ENCODE peak calls at places on chromosomes 1 and 21, in six cellular contexts. One of them, this sample, is unnamed.

GRCh38 chr21:15088483-15088882 is 23.7 kb upstream of the NRIP1 start:
- DNase-seq in germinal center: no peak
- DNase-seq in stomach: no peak
- DNase-seq in islet precursor cell: no peak
- DNase-seq in neural progenitor cell: no peak
- DNase-seq in glutamatergic neuron: no peak
- DNase-seq in this sample: no peak

GRCh38 chr1:235366286-235366685 is 941 bp upstream of the TBCE start:
- DNase-seq in islet precursor cell: no peak
- DNase-seq in stomach: no peak
- DNase-seq in neural progenitor cell: no peak
- DNase-seq in glutamatergic neuron: no peak
- DNase-seq in germinal center: no peak
- DNase-seq in this sample: no peak

GRCh38 chr1:233998926-233999325 is 94.5 kb downstream of the SLC35F3 start:
- DNase-seq in neural progenitor cell: peak; percentile 2
- DNase-seq in glutamatergic neuron: peak; percentile 22
- DNase-seq in islet precursor cell: no peak
- DNase-seq in germinal center: no peak
- DNase-seq in stomach: no peak
- DNase-seq in this sample: no peak

GRCh38 chr21:34579411-34579810 is 35.5 kb downstream of the RCAN1 start:
- DNase-seq in glutamatergic neuron: no peak
- DNase-seq in germinal center: no peak
- DNase-seq in stomach: no peak
- DNase-seq in islet precursor cell: no peak
- DNase-seq in neural progenitor cell: no peak
- DNase-seq in this sample: no peak

GRCh38 chr1:113947388-113948107 is 18.4 kb downstream of the HIPK1 start:
- DNase-seq in islet precursor cell: no peak
- DNase-seq in germinal center: no peak
- DNase-seq in stomach: no peak
- DNase-seq in neural progenitor cell: no peak
- DNase-seq in glutamatergic neuron: no peak
- DNase-seq in this sample: no peak

GRCh38 chr1:220528049-220528678 is at the start of gene MARK1:
- DNase-seq in germinal center: peak; percentile 56
- DNase-seq in stomach: peak; percentile 38
- DNase-seq in islet precursor cell: peak; percentile 87
- DNase-seq in neural progenitor cell: peak; percentile 88
- DNase-seq in glutamatergic neuron: peak; percentile 78
- DNase-seq in this sample: peak; percentile 73

GRCh38 chr1:23376890-23377811 is 7.5 kb upstream of the ZNF436 start:
- DNase-seq in germinal center: no peak
- DNase-seq in neural progenitor cell: peak; percentile 22
- DNase-seq in islet precursor cell: no peak
- DNase-seq in glutamatergic neuron: no peak
- DNase-seq in stomach: no peak
- DNase-seq in this sample: no peak

GRCh38 chr1:210241121-210241520 is 8.5 kb downstream of the SERTAD4 start:
- DNase-seq in stomach: no peak
- DNase-seq in neural progenitor cell: no peak
- DNase-seq in germinal center: no peak
- DNase-seq in glutamatergic neuron: no peak
- DNase-seq in islet precursor cell: no peak
- DNase-seq in this sample: no peak

GRCh38 chr21:45390121-45390751 is 14.7 kb upstream of the COL18A1 start:
- DNase-seq in glutamatergic neuron: peak; percentile 10
- DNase-seq in neural progenitor cell: no peak
- DNase-seq in germinal center: no peak
- DNase-seq in stomach: no peak
- DNase-seq in islet precursor cell: peak; percentile 49
- DNase-seq in this sample: no peak

GRCh38 chr1:154434346-154435075 is 29.4 kb downstream of the IL6R start:
- DNase-seq in glutamatergic neuron: no peak
- DNase-seq in germinal center: no peak
- DNase-seq in neural progenitor cell: no peak
- DNase-seq in stomach: peak; percentile 81
- DNase-seq in islet precursor cell: no peak
- DNase-seq in this sample: no peak

GRCh38 chr1:71492298-71493041 is 411.6 kb upstream of the ZRANB2 start:
- DNase-seq in germinal center: no peak
- DNase-seq in glutamatergic neuron: no peak
- DNase-seq in neural progenitor cell: no peak
- DNase-seq in islet precursor cell: no peak
- DNase-seq in stomach: no peak
- DNase-seq in this sample: no peak

GRCh38 chr1:58909162-58909560 is 125.3 kb upstream of the JUN start:
- DNase-seq in islet precursor cell: no peak
- DNase-seq in glutamatergic neuron: no peak
- DNase-seq in germinal center: no peak
- DNase-seq in neural progenitor cell: no peak
- DNase-seq in stomach: no peak
- DNase-seq in this sample: no peak

GRCh38 chr1:212749924-212750535 is 41.5 kb downstream of the NSL1 start:
- DNase-seq in islet precursor cell: no peak
- DNase-seq in neural progenitor cell: peak; percentile 70
- DNase-seq in stomach: no peak
- DNase-seq in germinal center: peak; percentile 34
- DNase-seq in glutamatergic neuron: no peak
- DNase-seq in this sample: peak; percentile 21

GRCh38 chr1:222784371-222784770 is 30.5 kb upstream of the DISP1 start:
- DNase-seq in neural progenitor cell: no peak
- DNase-seq in stomach: no peak
- DNase-seq in glutamatergic neuron: no peak
- DNase-seq in germinal center: no peak
- DNase-seq in islet precursor cell: no peak
- DNase-seq in this sample: no peak

GRCh38 chr1:77524038-77524437 is 158.4 kb downstream of the ZZZ3 start:
- DNase-seq in glutamatergic neuron: no peak
- DNase-seq in islet precursor cell: no peak
- DNase-seq in germinal center: no peak
- DNase-seq in stomach: no peak
- DNase-seq in neural progenitor cell: no peak
- DNase-seq in this sample: no peak

GRCh38 chr21:27225142-27225541 is 258.3 kb upstream of the ADAMTS5 start:
- DNase-seq in germinal center: no peak
- DNase-seq in islet precursor cell: no peak
- DNase-seq in stomach: no peak
- DNase-seq in neural progenitor cell: no peak
- DNase-seq in glutamatergic neuron: no peak
- DNase-seq in this sample: no peak

GRCh38 chr1:185016880-185017279 is 28.5 kb upstream of the RNF2 start:
- DNase-seq in neural progenitor cell: no peak
- DNase-seq in islet precursor cell: no peak
- DNase-seq in glutamatergic neuron: no peak
- DNase-seq in stomach: no peak
- DNase-seq in germinal center: no peak
- DNase-seq in this sample: no peak

GRCh38 chr1:14165289-14165867 is 433.1 kb upstream of the KAZN start:
- DNase-seq in glutamatergic neuron: no peak
- DNase-seq in neural progenitor cell: no peak
- DNase-seq in stomach: no peak
- DNase-seq in germinal center: no peak
- DNase-seq in islet precursor cell: no peak
- DNase-seq in this sample: no peak

GRCh38 chr1:78226784-78227183 is 181.0 kb downstream of the GIPC2 start:
- DNase-seq in glutamatergic neuron: no peak
- DNase-seq in islet precursor cell: no peak
- DNase-seq in neural progenitor cell: no peak
- DNase-seq in stomach: no peak
- DNase-seq in germinal center: no peak
- DNase-seq in this sample: no peak

GRCh38 chr1:61757945-61758344 is 15.7 kb downstream of the PATJ start:
- DNase-seq in neural progenitor cell: no peak
- DNase-seq in glutamatergic neuron: no peak
- DNase-seq in stomach: no peak
- DNase-seq in germinal center: no peak
- DNase-seq in islet precursor cell: no peak
- DNase-seq in this sample: no peak

GRCh38 chr1:192140382-192140781 is 17.9 kb upstream of the RGS18 start:
- DNase-seq in stomach: no peak
- DNase-seq in islet precursor cell: no peak
- DNase-seq in glutamatergic neuron: no peak
- DNase-seq in germinal center: no peak
- DNase-seq in neural progenitor cell: no peak
- DNase-seq in this sample: no peak

GRCh38 chr21:26881504-26882228 is 36.5 kb upstream of the ADAMTS1 start:
- DNase-seq in stomach: no peak
- DNase-seq in neural progenitor cell: peak; percentile 17
- DNase-seq in germinal center: no peak
- DNase-seq in glutamatergic neuron: no peak
- DNase-seq in islet precursor cell: no peak
- DNase-seq in this sample: no peak